ENCODE peak calls at places on chromosomes 5 and 9, in seven cellular contexts. Z is brain microvascular endothelial cell; J is fibroblast of lung; E is upper lobe of left lung; M is uterus; V is GM23248; Q is CD4-positive, alpha-beta memory T cell. N is an unnamed sample.

GRCh38 chr9:68495287-68495686 is 45.4 kb downstream of the TMEM252 start:
- DNase-seq in E (no peak), J (no peak), V (no peak), M (no peak), Z (no peak), Q (no peak), N (no peak)

GRCh38 chr9:124477211-124478013 is 27.2 kb downstream of the ADGRD2 start:
- DNase-seq in V (peak; percentile 34), Z (no peak), J (no peak), M (no peak), E (peak; percentile 75), Q (no peak), N (no peak)

GRCh38 chr5:96036301-96036700 is 74.7 kb upstream of the ELL2 start:
- DNase-seq in Q (no peak), M (no peak), E (no peak), J (no peak), V (no peak), Z (no peak), N (no peak)

GRCh38 chr9:118578467-118578866 is 790.8 kb downstream of the BRINP1 start:
- DNase-seq in E (no peak), Z (peak; percentile 68), J (peak; percentile 81), V (peak; percentile 93), M (no peak), Q (no peak), N (no peak)

GRCh38 chr9:75071530-75072122 is 16.3 kb downstream of the NMRK1 start:
- DNase-seq in E (no peak), V (no peak), Z (no peak), M (no peak), Q (peak; percentile 42), J (peak; percentile 25), N (no peak)

GRCh38 chr5:139061856-139062255 is 136.3 kb downstream of the SIL1 start:
- DNase-seq in M (no peak), Z (peak; percentile 27), V (no peak), J (peak; percentile 49), Q (no peak), E (no peak), N (no peak)

GRCh38 chr5:95365302-95366095 is 25.7 kb upstream of the FAM81B start:
- DNase-seq in V (no peak), M (no peak), Z (no peak), J (no peak), Q (no peak), E (no peak), N (no peak)

GRCh38 chr9:130938652-130939404 is at the start of gene FIBCD1:
- DNase-seq in E (peak; percentile 89), M (no peak), Z (no peak), J (peak; percentile 47), Q (no peak), V (peak; percentile 71), N (no peak)

GRCh38 chr5:108220834-108221233 is 161.1 kb downstream of the FBXL17 start:
- DNase-seq in Z (no peak), J (no peak), M (no peak), V (no peak), Q (no peak), E (no peak), N (no peak)

GRCh38 chr5:139636975-139637408 is 11.2 kb upstream of the CXXC5 start:
- DNase-seq in M (no peak), E (no peak), Q (no peak), Z (no peak), J (peak; percentile 72), V (peak; percentile 64), N (no peak)

GRCh38 chr5:169164481-169164925 is 136.4 kb downstream of the SLIT3 start:
- DNase-seq in M (no peak), J (peak; percentile 89), Z (peak; percentile 51), E (no peak), V (peak; percentile 92), Q (no peak), N (no peak)

GRCh38 chr5:1387876-1388275 is 43.0 kb upstream of the CLPTM1L start:
- DNase-seq in M (no peak), Z (no peak), E (no peak), Q (no peak), J (no peak), V (no peak), N (no peak)

GRCh38 chr5:122362361-122362760 is 50.3 kb downstream of the SNCAIP start:
- DNase-seq in J (peak; percentile 90), Q (no peak), Z (peak; percentile 63), E (no peak), V (no peak), M (no peak), N (no peak)

GRCh38 chr9:79776581-79776980 is 204.8 kb downstream of the TLE4 start:
- DNase-seq in E (no peak), J (peak; percentile 80), Z (no peak), V (peak; percentile 4), M (no peak), Q (no peak), N (no peak)

GRCh38 chr5:125349432-125349831 is 603.0 kb upstream of the ZNF608 start:
- DNase-seq in Z (peak; percentile 24), E (no peak), V (peak; percentile 11), J (peak; percentile 30), M (no peak), Q (no peak), N (no peak)

GRCh38 chr5:77232545-77232944 is 22.1 kb downstream of the PDE8B start:
- DNase-seq in J (peak; percentile 3), Q (no peak), M (no peak), V (peak; percentile 22), E (no peak), Z (peak; percentile 7), N (no peak)

GRCh38 chr5:119290161-119290569 is 65.7 kb upstream of the TNFAIP8 start:
- DNase-seq in J (peak; percentile 66), Z (peak; percentile 20), V (no peak), M (no peak), E (no peak), Q (no peak), N (no peak)

GRCh38 chr9:90950600-90950999 is 149.0 kb downstream of the SYK start:
- DNase-seq in V (no peak), Z (no peak), Q (no peak), E (no peak), J (no peak), M (no peak), N (no peak)

GRCh38 chr5:60522299-60522915 is 177.6 kb downstream of the DEPDC1B start:
- DNase-seq in Q (no peak), Z (peak; percentile 80), V (no peak), E (no peak), J (peak; percentile 77), M (no peak), N (no peak)

GRCh38 chr9:101375546-101375945 is 9.3 kb downstream of the BAAT start:
- DNase-seq in E (no peak), J (peak; percentile 80), M (peak; percentile 29), Z (no peak), V (no peak), Q (no peak), N (no peak)

GRCh38 chr9:36298566-36298965 is 40.3 kb upstream of the GNE start:
- DNase-seq in V (peak; percentile 26), M (no peak), E (no peak), Q (no peak), J (peak; percentile 88), Z (peak; percentile 10), N (no peak)

DNA sequence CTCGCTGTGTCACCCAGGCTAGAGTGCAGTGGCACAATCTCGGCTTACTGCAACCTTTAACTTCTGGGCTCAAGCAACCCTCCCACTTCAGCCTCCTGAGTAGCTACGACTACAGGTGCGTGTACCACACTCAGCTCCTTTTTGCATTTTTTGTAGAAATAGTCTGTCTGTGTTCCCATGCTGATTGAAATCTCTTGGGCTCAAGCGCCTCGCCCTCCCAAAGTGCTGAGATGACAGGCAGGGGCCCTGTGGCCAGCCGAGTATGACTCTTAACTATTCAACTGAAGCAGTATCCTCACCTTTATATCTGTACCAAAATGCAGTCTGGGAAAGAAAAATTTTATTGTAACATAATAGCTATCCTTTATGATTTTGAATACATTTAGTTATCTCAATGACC is 12.2 kb upstream of the NIM1K start:
- DNase-seq in J (no peak), M (no peak), Z (no peak), V (no peak), Q (no peak), E (no peak), N (no peak)
- H3K4me3 ChIP-seq in J (no peak overlapping the region), M (no peak overlapping the region), Z (no peak overlapping the region), V (no peak overlapping the region), Q (no peak overlapping the region), E (no peak overlapping the region), N (no peak overlapping the region)

GRCh38 chr5:126680215-126680817 is 79.6 kb downstream of the PHAX start:
- DNase-seq in Q (no peak), M (no peak), J (peak; percentile 46), V (peak; percentile 75), E (no peak), Z (peak; percentile 32), N (no peak)
- H3K27ac ChIP-seq in Q (no peak overlapping the region), M (no peak overlapping the region), J (no peak overlapping the region), V (no peak overlapping the region), E (no peak overlapping the region), Z (no peak overlapping the region), N (no peak overlapping the region)

GRCh38 chr5:151078490-151079262 is 2.2 kb downstream of the TNIP1 start:
- DNase-seq in Z (no peak), V (no peak), J (no peak), Q (peak; percentile 58), E (no peak), M (no peak), N (no peak)
- H3K4me3 ChIP-seq in Z (peak overlapping the region; percentile 5), V (no peak overlapping the region), J (no peak overlapping the region), Q (peak overlapping the region; percentile 21), E (peak overlapping the region; percentile 86), M (no peak overlapping the region), N (no peak overlapping the region)

GRCh38 chr9:115397591-115398312 is 279.8 kb upstream of the TNC start:
- DNase-seq in V (peak; percentile 27), Q (no peak), E (no peak), J (no peak), Z (no peak), M (no peak), N (no peak)

GRCh38 chr9:115391166-115391825 is 273.3 kb upstream of the TNC start:
- DNase-seq in Z (no peak), M (no peak), V (peak; percentile 55), J (no peak), Q (no peak), E (no peak), N (no peak)

GRCh38 chr9:115395511-115396021 is 277.6 kb upstream of the TNC start:
- DNase-seq in Z (peak; percentile 54), V (no peak), M (no peak), J (peak; percentile 61), E (no peak), Q (no peak), N (no peak)

GRCh38 chr9:115396071-115396529 is 278.1 kb upstream of the TNC start:
- DNase-seq in V (no peak), Q (no peak), J (peak; percentile 70), E (no peak), Z (peak; percentile 28), M (no peak), N (no peak)

DNA sequence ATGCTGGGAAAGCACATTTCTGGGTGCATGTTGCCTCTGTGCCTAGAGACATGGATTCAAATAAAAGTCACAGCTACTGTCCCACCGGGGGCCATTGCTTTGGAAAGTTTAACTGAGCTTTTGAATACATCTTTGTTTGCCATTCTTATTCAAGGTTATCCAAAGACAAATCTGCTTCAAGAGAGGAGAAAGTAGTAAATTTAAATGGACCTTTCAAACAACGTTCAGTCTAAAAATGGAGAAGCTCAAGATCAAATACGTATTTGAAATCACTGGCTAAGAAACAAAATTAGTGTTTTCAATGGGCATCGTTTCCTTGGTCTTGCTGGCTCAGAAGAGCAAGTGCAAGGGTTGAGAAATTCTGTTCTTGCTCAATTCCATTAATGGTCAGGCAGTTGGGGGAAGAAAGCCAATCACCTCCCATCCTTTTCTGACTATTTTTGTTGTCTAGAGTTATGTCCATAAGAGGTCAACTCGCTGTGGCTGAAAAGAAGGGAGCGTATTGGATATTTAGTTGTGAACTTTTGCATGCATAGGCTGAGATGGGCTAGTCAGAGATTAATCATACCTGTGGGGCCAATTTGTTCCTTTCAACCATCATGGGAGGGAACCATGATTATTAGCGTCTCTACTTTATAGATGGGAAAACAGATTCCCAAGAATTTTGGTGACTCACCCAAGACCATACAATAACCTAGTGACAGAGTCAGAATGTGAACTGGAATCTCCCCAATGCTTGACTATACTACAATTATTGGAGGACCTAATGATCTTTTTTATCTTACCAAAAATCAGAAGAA is 276.2 kb upstream of the TNC start:
- DNase-seq in M (no peak), V (no peak), J (peak; percentile 51), Z (no peak), E (no peak), Q (no peak), N (no peak)
- H3K27ac ChIP-seq in M (peak overlapping the region; percentile 55), V (no peak overlapping the region), J (no peak overlapping the region), Z (peak overlapping the region; percentile 17), E (no peak overlapping the region), Q (no peak overlapping the region), N (peak overlapping the region; percentile 40)